ENCODE peak calls at places on chromosomes 13 and 19, in six cellular contexts. One of them, this sample, is unnamed.
A peak's percentile ranks its signal among the peaks of the same experiment; 100 is the strongest.

GRCh38 chr13:91574756-91575155 is 176.3 kb downstream of the GPC5 start:
- DNase-seq in right lobe of liver: no peak
- DNase-seq in ELR: no peak
- DNase-seq in SW480: no peak
- DNase-seq in GM04503: no peak
- DNase-seq in H9: no peak
- DNase-seq in this sample: no peak

GRCh38 chr13:32537580-32538233 is 888 bp downstream of the N4BP2L2 start:
- DNase-seq in right lobe of liver: peak; percentile 45
- DNase-seq in ELR: peak; percentile 35
- DNase-seq in SW480: no peak
- DNase-seq in GM04503: no peak
- DNase-seq in H9: peak; percentile 29
- DNase-seq in this sample: peak; percentile 2

GRCh38 chr13:47337781-47338507 is 441.1 kb upstream of the HTR2A start:
- DNase-seq in right lobe of liver: no peak
- DNase-seq in ELR: peak; percentile 53
- DNase-seq in SW480: no peak
- DNase-seq in GM04503: peak; percentile 13
- DNase-seq in H9: peak; percentile 65
- DNase-seq in this sample: no peak

GRCh38 chr19:31284621-31285020 is 64.6 kb downstream of the TSHZ3 start:
- DNase-seq in right lobe of liver: no peak
- DNase-seq in ELR: no peak
- DNase-seq in SW480: no peak
- DNase-seq in GM04503: no peak
- DNase-seq in H9: no peak
- DNase-seq in this sample: no peak

GRCh38 chr19:42080764-42081375 is 4.9 kb downstream of the ZNF574 start:
- DNase-seq in right lobe of liver: no peak
- DNase-seq in ELR: no peak
- DNase-seq in SW480: no peak
- DNase-seq in GM04503: no peak
- DNase-seq in H9: no peak
- DNase-seq in this sample: no peak

GRCh38 chr19:50203281-50204080 is at the start of gene MYH14:
- DNase-seq in right lobe of liver: peak; percentile 93
- DNase-seq in ELR: no peak
- DNase-seq in SW480: peak; percentile 98
- DNase-seq in GM04503: no peak
- DNase-seq in H9: peak; percentile 96
- DNase-seq in this sample: no peak

GRCh38 chr19:1000095-1000494 is at the start of gene GRIN3B:
- DNase-seq in right lobe of liver: no peak
- DNase-seq in ELR: peak; percentile 60
- DNase-seq in SW480: peak; percentile 61
- DNase-seq in GM04503: no peak
- DNase-seq in H9: peak; percentile 86
- DNase-seq in this sample: no peak

GRCh38 chr13:31896427-31896826 is 135.1 kb upstream of the FRY start:
- DNase-seq in right lobe of liver: no peak
- DNase-seq in ELR: peak; percentile 31
- DNase-seq in SW480: no peak
- DNase-seq in GM04503: peak; percentile 94
- DNase-seq in H9: no peak
- DNase-seq in this sample: no peak

GRCh38 chr13:60090579-60090978 is 73.1 kb downstream of the DIAPH3 start:
- DNase-seq in right lobe of liver: no peak
- DNase-seq in ELR: no peak
- DNase-seq in SW480: no peak
- DNase-seq in GM04503: peak; percentile 44
- DNase-seq in H9: no peak
- DNase-seq in this sample: no peak

GRCh38 chr13:78326608-78327007 is 276.7 kb downstream of the POU4F1 start:
- DNase-seq in right lobe of liver: no peak
- DNase-seq in ELR: peak; percentile 43
- DNase-seq in SW480: no peak
- DNase-seq in GM04503: no peak
- DNase-seq in H9: no peak
- DNase-seq in this sample: no peak

GRCh38 chr13:107351305-107351704 is 783.4 kb upstream of the ARGLU1 start:
- DNase-seq in right lobe of liver: no peak
- DNase-seq in ELR: no peak
- DNase-seq in SW480: no peak
- DNase-seq in GM04503: no peak
- DNase-seq in H9: no peak
- DNase-seq in this sample: no peak

GRCh38 chr13:77981191-77981925 is 62.7 kb upstream of the EDNRB start:
- DNase-seq in right lobe of liver: no peak
- DNase-seq in ELR: peak; percentile 53
- DNase-seq in SW480: no peak
- DNase-seq in GM04503: no peak
- DNase-seq in H9: no peak
- DNase-seq in this sample: no peak

GRCh38 chr13:101152184-101152583 is 264.1 kb downstream of the NALCN start:
- DNase-seq in right lobe of liver: no peak
- DNase-seq in ELR: no peak
- DNase-seq in SW480: no peak
- DNase-seq in GM04503: no peak
- DNase-seq in H9: no peak
- DNase-seq in this sample: no peak

GRCh38 chr13:36436811-36437210 is 4.5 kb downstream of the CCNA1 start:
- DNase-seq in right lobe of liver: no peak
- DNase-seq in ELR: no peak
- DNase-seq in SW480: no peak
- DNase-seq in GM04503: no peak
- DNase-seq in H9: no peak
- DNase-seq in this sample: no peak

GRCh38 chr13:48265217-48265815 is 32.3 kb downstream of the ITM2B start:
- DNase-seq in right lobe of liver: no peak
- DNase-seq in ELR: no peak
- DNase-seq in SW480: no peak
- DNase-seq in GM04503: no peak
- DNase-seq in H9: no peak
- DNase-seq in this sample: peak; percentile 2

GRCh38 chr19:1780272-1780957 is 27.1 kb downstream of the ONECUT3 start:
- DNase-seq in right lobe of liver: no peak
- DNase-seq in ELR: peak; percentile 53
- DNase-seq in SW480: no peak
- DNase-seq in GM04503: no peak
- DNase-seq in H9: no peak
- DNase-seq in this sample: no peak

GRCh38 chr19:4415352-4415751 is 12.9 kb downstream of the CHAF1A start:
- DNase-seq in right lobe of liver: no peak
- DNase-seq in ELR: no peak
- DNase-seq in SW480: no peak
- DNase-seq in GM04503: no peak
- DNase-seq in H9: peak; percentile 43
- DNase-seq in this sample: no peak

GRCh38 chr19:16380314-16380695 is 55.7 kb downstream of the KLF2 start:
- DNase-seq in right lobe of liver: no peak
- DNase-seq in ELR: no peak
- DNase-seq in SW480: no peak
- DNase-seq in GM04503: no peak
- DNase-seq in H9: no peak
- DNase-seq in this sample: no peak

GRCh38 chr19:49676136-49676689 is 858 bp upstream of the PRMT1 start:
- DNase-seq in right lobe of liver: peak; percentile 77
- DNase-seq in ELR: peak; percentile 92
- DNase-seq in SW480: peak; percentile 95
- DNase-seq in GM04503: no peak
- DNase-seq in H9: peak; percentile 89
- DNase-seq in this sample: peak; percentile 26

GRCh38 chr19:1756264-1756663 is 3.0 kb downstream of the ONECUT3 start:
- DNase-seq in right lobe of liver: no peak
- DNase-seq in ELR: no peak
- DNase-seq in SW480: no peak
- DNase-seq in GM04503: no peak
- DNase-seq in H9: no peak
- DNase-seq in this sample: no peak

GRCh38 chr13:99495478-99496321 is 5.6 kb upstream of the TM9SF2 start:
- DNase-seq in right lobe of liver: no peak
- DNase-seq in ELR: no peak
- DNase-seq in SW480: peak; percentile 11
- DNase-seq in GM04503: no peak
- DNase-seq in H9: no peak
- DNase-seq in this sample: no peak

GRCh38 chr13:26961890-26962615 is 201.5 kb upstream of the GPR12 start:
- DNase-seq in right lobe of liver: peak; percentile 84
- DNase-seq in ELR: no peak
- DNase-seq in SW480: no peak
- DNase-seq in GM04503: no peak
- DNase-seq in H9: no peak
- DNase-seq in this sample: no peak

GRCh38 chr13:35349052-35349451 is 127.4 kb downstream of the MAB21L1 start:
- DNase-seq in right lobe of liver: no peak
- DNase-seq in ELR: no peak
- DNase-seq in SW480: no peak
- DNase-seq in GM04503: no peak
- DNase-seq in H9: no peak
- DNase-seq in this sample: no peak

GRCh38 chr19:45638930-45639729 is at the start of gene EML2:
- DNase-seq in right lobe of liver: peak; percentile 63
- DNase-seq in ELR: peak; percentile 49
- DNase-seq in SW480: peak; percentile 20
- DNase-seq in GM04503: no peak
- DNase-seq in H9: peak; percentile 95
- DNase-seq in this sample: no peak

GRCh38 chr13:45229172-45229571 is 28.3 kb upstream of the KCTD4 start:
- DNase-seq in right lobe of liver: no peak
- DNase-seq in ELR: no peak
- DNase-seq in SW480: no peak
- DNase-seq in GM04503: no peak
- DNase-seq in H9: no peak
- DNase-seq in this sample: no peak

GRCh38 chr19:6774821-6775707 is 2.6 kb downstream of the VAV1 start:
- DNase-seq in right lobe of liver: no peak
- DNase-seq in ELR: no peak
- DNase-seq in SW480: no peak
- DNase-seq in GM04503: no peak
- DNase-seq in H9: no peak
- DNase-seq in this sample: no peak

GRCh38 chr13:33270906-33271538 is 14.5 kb downstream of the STARD13 start:
- DNase-seq in right lobe of liver: no peak
- DNase-seq in ELR: no peak
- DNase-seq in SW480: no peak
- DNase-seq in GM04503: no peak
- DNase-seq in H9: no peak
- DNase-seq in this sample: no peak

GRCh38 chr19:17968376-17968775 is 1.5 kb downstream of the KCNN1 start:
- DNase-seq in right lobe of liver: no peak
- DNase-seq in ELR: no peak
- DNase-seq in SW480: no peak
- DNase-seq in GM04503: no peak
- DNase-seq in H9: no peak
- DNase-seq in this sample: no peak

GRCh38 chr19:42021185-42021584 is 27.2 kb upstream of the ATP1A3 start:
- DNase-seq in right lobe of liver: no peak
- DNase-seq in ELR: no peak
- DNase-seq in SW480: no peak
- DNase-seq in GM04503: no peak
- DNase-seq in H9: no peak
- DNase-seq in this sample: no peak

GRCh38 chr19:16106121-16106520 is 5.6 kb upstream of the RAB8A start:
- DNase-seq in right lobe of liver: no peak
- DNase-seq in ELR: peak; percentile 47
- DNase-seq in SW480: peak; percentile 74
- DNase-seq in GM04503: peak; percentile 20
- DNase-seq in H9: no peak
- DNase-seq in this sample: no peak

GRCh38 chr19:21210037-21210621 is 68.3 kb downstream of the ZNF431 start:
- DNase-seq in right lobe of liver: no peak
- DNase-seq in ELR: no peak
- DNase-seq in SW480: peak; percentile 16
- DNase-seq in GM04503: no peak
- DNase-seq in H9: no peak
- DNase-seq in this sample: no peak

GRCh38 chr13:44015808-44016207 is 136.1 kb downstream of the LACC1 start:
- DNase-seq in right lobe of liver: no peak
- DNase-seq in ELR: no peak
- DNase-seq in SW480: no peak
- DNase-seq in GM04503: no peak
- DNase-seq in H9: no peak
- DNase-seq in this sample: no peak

GRCh38 chr13:38542601-38543000 is 144.3 kb upstream of the FREM2 start:
- DNase-seq in right lobe of liver: no peak
- DNase-seq in ELR: peak; percentile 2
- DNase-seq in SW480: peak; percentile 90
- DNase-seq in GM04503: no peak
- DNase-seq in H9: no peak
- DNase-seq in this sample: no peak

GRCh38 chr13:24097064-24097463 is 63.5 kb upstream of the SPATA13 start:
- DNase-seq in right lobe of liver: no peak
- DNase-seq in ELR: peak; percentile 62
- DNase-seq in SW480: peak; percentile 92
- DNase-seq in GM04503: peak; percentile 32
- DNase-seq in H9: no peak
- DNase-seq in this sample: no peak